ENCODE peak calls at places on chromosome 6, in six cellular contexts. I, S, O, E, P and N are unnamed samples.

GRCh38 chr6:7126759-7127158 is 19.0 kb downstream of the RREB1 start:
- DNase-seq in I (no peak), S (no peak), O (no peak), E (no peak), P (no peak), N (no peak)

GRCh38 chr6:168526841-168527281 is 85.9 kb downstream of the SMOC2 start:
- DNase-seq in I (no peak), S (no peak), O (no peak), E (no peak), P (peak; percentile 43), N (no peak)

GRCh38 chr6:72950114-72950860 is 275.0 kb downstream of the KHDC1L start:
- DNase-seq in I (peak; percentile 89), S (peak; percentile 65), O (no peak), E (no peak), P (peak; percentile 73), N (peak; percentile 92)

GRCh38 chr6:134240664-134241431 is 77.1 kb downstream of the SGK1 start:
- DNase-seq in I (no peak), S (no peak), O (peak; percentile 82), E (no peak), P (no peak), N (no peak)

GRCh38 chr6:137728386-137729349 is 138.4 kb upstream of the TNFAIP3 start:
- DNase-seq in I (peak; percentile 88), S (peak; percentile 71), O (no peak), E (no peak), P (peak; percentile 66), N (peak; percentile 90)

GRCh38 chr6:111747791-111748190 is 125.5 kb downstream of the FYN start:
- DNase-seq in I (no peak), S (no peak), O (no peak), E (no peak), P (no peak), N (no peak)

GRCh38 chr6:9851541-9852380 is 563.1 kb downstream of the TFAP2A start:
- DNase-seq in I (peak; percentile 9), S (no peak), O (no peak), E (no peak), P (no peak), N (no peak)

GRCh38 chr6:134247271-134247833 is 70.6 kb downstream of the SGK1 start:
- DNase-seq in I (no peak), S (no peak), O (peak; percentile 91), E (no peak), P (no peak), N (no peak)

GRCh38 chr6:1729133-1729751 is 119.5 kb downstream of the FOXC1 start:
- DNase-seq in I (no peak), S (no peak), O (no peak), E (no peak), P (no peak), N (no peak)

GRCh38 chr6:15232836-15233510 is 12.9 kb upstream of the JARID2 start:
- DNase-seq in I (no peak), S (no peak), O (no peak), E (no peak), P (no peak), N (no peak)

GRCh38 chr6:9766240-9766915 is 648.5 kb downstream of the TFAP2A start:
- DNase-seq in I (peak; percentile 86), S (peak; percentile 33), O (no peak), E (peak; percentile 5), P (peak; percentile 5), N (peak; percentile 70)

GRCh38 chr6:145147559-145147958 is 587.8 kb downstream of the EPM2A start:
- DNase-seq in I (peak; percentile 78), S (peak; percentile 51), O (no peak), E (no peak), P (no peak), N (peak; percentile 28)

GRCh38 chr6:31203345-31203979 is 33.0 kb upstream of the POU5F1 start:
- DNase-seq in I (peak; percentile 71), S (no peak), O (peak; percentile 65), E (no peak), P (peak; percentile 36), N (peak; percentile 29)

GRCh38 chr6:38503940-38504682 is 135.6 kb downstream of the BTBD9 start:
- DNase-seq in I (no peak), S (no peak), O (no peak), E (no peak), P (no peak), N (no peak)

GRCh38 chr6:124962617-124963415 is 579 bp downstream of the RNF217 start:
- DNase-seq in I (peak; percentile 35), S (no peak), O (no peak), E (peak; percentile 29), P (no peak), N (peak; percentile 66)

GRCh38 chr6:49551126-49551865 is 828 bp downstream of the C6orf141 start:
- DNase-seq in I (no peak), S (no peak), O (no peak), E (peak; percentile 3), P (no peak), N (peak; percentile 13)

GRCh38 chr6:138837246-138837645 is 41.4 kb downstream of the ECT2L start:
- DNase-seq in I (no peak), S (no peak), O (no peak), E (no peak), P (no peak), N (no peak)

GRCh38 chr6:75563032-75563431 is 38.6 kb upstream of the SENP6 start:
- DNase-seq in I (peak; percentile 47), S (no peak), O (peak; percentile 2), E (no peak), P (peak; percentile 9), N (peak; percentile 6)

GRCh38 chr6:68572525-68572924 is 62.6 kb upstream of the ADGRB3 start:
- DNase-seq in I (no peak), S (no peak), O (no peak), E (peak; percentile 2), P (no peak), N (no peak)

GRCh38 chr6:57255451-57256181 is 33.5 kb upstream of the RAB23 start:
- DNase-seq in I (no peak), S (no peak), O (no peak), E (no peak), P (no peak), N (no peak)